ENCODE peak calls at places on chromosomes 6 and 20, in four cellular contexts. Y is K562, I is upper lobe of left lung, M is HCT116. T is an unnamed sample.
A peak's percentile ranks its signal among the peaks of the same experiment; 100 is the strongest.

GRCh38 chr6:47780510-47781356 is 1.1 kb upstream of the OPN5 start:
- DNase-seq in M (peak; percentile 66), I (peak; percentile 22), Y (no peak), T (peak; percentile 30)

GRCh38 chr20:51926670-51927305 is 124.5 kb upstream of the SALL4 start:
- DNase-seq in I (no peak), Y (no peak), M (no peak), T (no peak)

GRCh38 chr6:75430631-75431345 is 62.8 kb downstream of the FILIP1 start:
- DNase-seq in M (no peak), Y (no peak), I (no peak), T (no peak)

GRCh38 chr6:28648035-28648877 is 122.6 kb downstream of the GPX5 start:
- DNase-seq in I (no peak), Y (peak; percentile 36), M (peak; percentile 75), T (no peak)

GRCh38 chr20:50578061-50578777 is 68.0 kb downstream of the PTPN1 start:
- DNase-seq in Y (no peak), M (no peak), I (no peak), T (no peak)

GRCh38 chr6:30870546-30870945 is 13.8 kb upstream of the DDR1 start:
- DNase-seq in I (no peak), Y (no peak), M (no peak), T (no peak)

GRCh38 chr6:85118233-85118632 is 331.6 kb upstream of the NT5E start:
- DNase-seq in M (no peak), I (no peak), Y (peak; percentile 20), T (no peak)

GRCh38 chr6:113980937-113981554 is 10.1 kb upstream of the HDAC2 start:
- DNase-seq in M (no peak), Y (peak; percentile 14), I (no peak), T (no peak)

GRCh38 chr6:88513920-88514319 is 347.8 kb upstream of the CNR1 start:
- DNase-seq in Y (no peak), I (no peak), M (no peak), T (no peak)

GRCh38 chr6:147922764-147923163 is 414.3 kb downstream of the SAMD5 start:
- DNase-seq in M (no peak), I (no peak), Y (no peak), T (no peak)

GRCh38 chr6:77502966-77503365 is 39.7 kb upstream of the HTR1B start:
- DNase-seq in M (no peak), Y (no peak), I (no peak), T (no peak)

GRCh38 chr20:4573564-4574355 is 147.9 kb upstream of the PRND start:
- DNase-seq in I (no peak), M (no peak), Y (no peak), T (no peak)

GRCh38 chr6:135498178-135498841 is 770 bp upstream of the AHI1 start:
- DNase-seq in I (peak; percentile 86), M (peak; percentile 69), Y (peak; percentile 68), T (peak; percentile 72)

GRCh38 chr20:19047040-19047950 is 165.1 kb upstream of the SLC24A3 start:
- DNase-seq in M (no peak), Y (no peak), I (peak; percentile 80), T (peak; percentile 85)

GRCh38 chr20:56848561-56848960 is 219.5 kb downstream of the TFAP2C start:
- DNase-seq in M (no peak), I (no peak), Y (no peak), T (no peak)

GRCh38 chr6:31402324-31403282 is 792 bp upstream of the MICA start:
- DNase-seq in M (no peak), I (peak; percentile 40), Y (no peak), T (peak; percentile 37)

GRCh38 chr6:17397764-17398194 is 4.4 kb downstream of the CAP2 start:
- DNase-seq in I (no peak), Y (no peak), M (no peak), T (no peak)

GRCh38 chr6:113381957-113382356 is 475.2 kb upstream of the MARCKS start:
- DNase-seq in Y (no peak), I (no peak), M (no peak), T (peak; percentile 69)

GRCh38 chr6:157317129-157317814 is 6.0 kb downstream of the TMEM242 start:
- DNase-seq in Y (peak; percentile 72), M (peak; percentile 51), I (peak; percentile 79), T (peak; percentile 78)

GRCh38 chr6:156822747-156823206 is 45.6 kb downstream of the ARID1B start:
- DNase-seq in M (no peak), Y (no peak), I (no peak), T (no peak)

GRCh38 chr6:169420912-169421543 is 167.4 kb upstream of the THBS2 start:
- DNase-seq in M (peak; percentile 26), I (no peak), Y (peak; percentile 71), T (peak; percentile 59)

GRCh38 chr6:142696689-142697088 is 248.3 kb downstream of the HIVEP2 start:
- DNase-seq in I (peak; percentile 68), Y (no peak), M (no peak), T (peak; percentile 74)

GRCh38 chr6:31270788-31271640 is 878 bp downstream of the HLA-C start:
- DNase-seq in Y (no peak), I (peak; percentile 75), M (no peak), T (peak; percentile 82)

GRCh38 chr6:3743541-3743940 is 8.0 kb downstream of the PXDC1 start:
- DNase-seq in I (no peak), M (no peak), Y (no peak), T (no peak)

DNA sequence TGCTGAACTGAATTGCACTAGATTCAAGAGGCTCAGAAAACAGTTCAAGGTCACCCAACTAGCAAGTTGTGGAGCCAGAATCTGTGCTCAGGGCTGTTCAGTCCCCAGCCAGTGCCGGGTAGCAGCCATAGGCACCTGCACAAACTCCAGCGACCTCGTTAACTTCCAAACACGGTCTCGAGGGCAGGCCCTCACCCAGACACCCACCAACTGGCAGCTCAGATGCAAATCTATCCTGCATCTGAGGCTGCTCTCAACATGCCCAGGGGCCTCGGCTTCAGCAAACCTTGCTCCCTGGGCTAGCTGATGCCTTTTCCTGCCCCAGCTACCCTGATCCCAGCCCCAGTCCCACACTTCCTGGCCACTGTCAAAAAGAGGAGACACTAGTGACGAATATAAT is 3.7 kb downstream of the JPH2 start:
- DNase-seq in Y (no peak), I (no peak), M (no peak), T (no peak)
- TF ChIP-seq POLR2AphosphoS5 in Y (no peak), I (no peak), M (no peak), T (no peak)

DNA sequence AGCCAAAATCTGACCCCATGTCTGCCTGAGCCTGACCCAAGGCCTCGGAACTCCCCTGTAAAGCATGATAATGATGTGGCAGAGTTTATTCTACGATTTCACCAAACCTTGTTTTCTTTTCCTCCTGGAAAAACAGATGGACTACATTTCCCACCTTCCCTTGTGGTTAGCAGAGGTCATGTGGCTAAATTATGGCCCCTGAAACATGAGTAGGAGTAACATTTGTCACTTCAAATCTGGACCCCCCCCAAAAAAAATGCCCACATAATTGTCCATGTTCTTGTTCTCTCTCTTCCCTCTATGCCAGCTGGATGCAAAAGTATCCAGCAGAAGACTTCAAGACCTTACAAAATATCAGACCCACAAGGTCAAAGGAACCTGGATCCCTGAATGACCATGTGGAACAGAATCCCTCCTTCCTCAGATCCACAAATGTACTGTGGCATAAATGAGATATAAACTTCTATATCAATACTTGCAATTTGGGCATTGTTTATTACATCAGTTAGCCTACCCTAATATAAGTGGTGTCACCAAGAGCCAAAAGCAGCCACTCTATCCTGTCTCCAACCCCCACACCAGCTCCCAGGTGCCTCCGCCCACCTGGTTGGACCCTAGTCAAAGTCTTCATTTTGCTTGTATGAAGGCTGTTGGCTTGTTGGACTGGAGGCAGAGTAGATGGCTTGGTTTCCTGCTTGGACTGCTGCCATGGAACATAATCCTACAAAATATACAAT is 1.4 kb downstream of the C20orf96 start:
- DNase-seq in M (no peak), Y (no peak), I (no peak), T (no peak)
- H3K4me3 ChIP-seq in M (peak overlapping the region; percentile 89), Y (peak overlapping the region; percentile 68), I (peak overlapping the region; percentile 63), T (no peak overlapping the region)

GRCh38 chr20:25047766-25048165 is 10.2 kb downstream of the ACSS1 start:
- DNase-seq in Y (no peak), M (no peak), I (peak; percentile 74), T (peak; percentile 69)
- TF ChIP-seq POLR2AphosphoS5 in Y (no peak), M (no peak), I (no peak), T (no peak)

DNA sequence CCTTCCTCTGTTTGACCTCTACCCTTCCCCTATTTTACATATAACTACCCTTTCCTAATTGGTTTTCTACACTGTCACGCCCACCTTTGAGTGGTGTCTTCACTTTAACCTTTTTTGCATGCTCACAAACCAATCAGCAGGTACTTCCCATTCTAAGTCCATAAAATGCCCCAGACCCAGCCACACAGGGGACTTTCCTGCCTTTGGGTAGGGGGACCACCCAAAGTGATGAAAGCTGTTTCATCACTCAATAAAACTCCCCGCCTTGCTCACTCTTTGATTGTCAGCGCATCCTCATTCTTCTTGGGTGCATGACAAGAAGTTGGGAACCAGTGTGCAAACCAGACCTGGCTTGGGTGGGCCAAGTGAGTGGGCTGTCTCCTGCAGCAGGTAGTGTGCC is 20.5 kb upstream of the SNRPC start:
- DNase-seq in Y (no peak), I (no peak), M (no peak), T (no peak)
- H3K4me3 ChIP-seq in Y (no peak overlapping the region), I (no peak overlapping the region), M (no peak overlapping the region), T (no peak overlapping the region)

DNA sequence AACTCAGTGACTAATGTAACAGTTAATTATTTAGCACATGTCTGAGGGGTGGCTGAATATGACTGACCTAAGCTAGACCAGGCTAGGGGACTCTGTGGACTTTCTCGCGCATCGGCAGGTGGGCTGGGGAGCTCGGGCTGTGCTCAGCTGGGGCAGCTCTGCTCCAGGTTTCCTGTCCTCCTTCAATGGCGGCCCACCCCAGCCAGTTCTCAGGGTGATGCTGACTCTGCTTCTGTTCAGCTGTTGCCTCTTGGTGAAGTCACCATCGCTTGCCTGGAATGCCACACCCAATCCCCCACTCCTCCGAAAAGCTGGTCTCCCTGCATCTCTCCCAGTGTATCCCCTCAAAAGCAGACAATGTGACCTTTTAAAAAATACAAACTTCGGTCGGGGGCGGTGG is 20.0 kb downstream of the PPP1R3G start:
- DNase-seq in I (no peak), Y (no peak), M (no peak), T (no peak)
- TF ChIP-seq POLR2AphosphoS5 in I (no peak), Y (no peak), M (no peak), T (no peak)

GRCh38 chr6:116462516-116462915 is 1.3 kb downstream of the CALHM6 start:
- DNase-seq in I (no peak), Y (no peak), M (no peak), T (no peak)
- H3K4me3 ChIP-seq in I (peak overlapping the region; percentile 61), Y (no peak overlapping the region), M (no peak overlapping the region), T (peak overlapping the region; percentile 42)